ENCODE peak calls at places on chromosomes 13 and 19, in four cellular contexts. R is HCT116, C is fibroblast of pulmonary artery, U is lower leg skin. B is an unnamed sample.
A peak's percentile ranks its signal among the peaks of the same experiment; 100 is the strongest.

GRCh38 chr13:50200988-50201387 is 185.7 kb downstream of the KCNRG start:
- DNase-seq in R (no peak), C (peak; percentile 49), U (no peak), B (no peak)

GRCh38 chr13:60273971-60274370 is 110.2 kb upstream of the DIAPH3 start:
- DNase-seq in R (no peak), C (no peak), U (no peak), B (no peak)

GRCh38 chr19:30095171-30095570 is 153.1 kb downstream of the URI1 start:
- DNase-seq in R (no peak), C (no peak), U (no peak), B (no peak)

GRCh38 chr19:30406220-30406944 is 34.2 kb downstream of the ZNF536 start:
- DNase-seq in R (no peak), C (no peak), U (no peak), B (no peak)

GRCh38 chr19:33535176-33535575 is 13.6 kb upstream of the PEPD start:
- DNase-seq in R (no peak), C (peak; percentile 7), U (no peak), B (peak; percentile 53)

GRCh38 chr13:23715092-23715761 is 145.0 kb downstream of the TNFRSF19 start:
- DNase-seq in R (no peak), C (no peak), U (no peak), B (no peak)

GRCh38 chr13:69474286-69474685 is 633.3 kb upstream of the ATXN8OS start:
- DNase-seq in R (no peak), C (no peak), U (no peak), B (no peak)

GRCh38 chr13:94784066-94784465 is 71.7 kb upstream of the SOX21 start:
- DNase-seq in R (no peak), C (peak; percentile 81), U (no peak), B (peak; percentile 17)

GRCh38 chr19:2495651-2496316 is 19.9 kb downstream of the GADD45B start:
- DNase-seq in R (no peak), C (no peak), U (no peak), B (no peak)

GRCh38 chr13:113297370-113297871 is 382 bp downstream of the LAMP1 start:
- DNase-seq in R (no peak), C (peak; percentile 11), U (no peak), B (peak; percentile 11)

GRCh38 chr13:106484084-106484754 is 51.2 kb downstream of the EFNB2 start:
- DNase-seq in R (no peak), C (no peak), U (no peak), B (peak; percentile 29)

GRCh38 chr13:30138511-30138910 is 168.8 kb downstream of the KATNAL1 start:
- DNase-seq in R (no peak), C (no peak), U (no peak), B (no peak)

GRCh38 chr13:30713133-30713532 is 22.2 kb upstream of the ALOX5AP start:
- DNase-seq in R (no peak), C (peak; percentile 46), U (peak; percentile 34), B (no peak)

GRCh38 chr19:44553478-44554171 is 24.1 kb upstream of the CEACAM20 start:
- DNase-seq in R (no peak), C (peak; percentile 12), U (no peak), B (peak; percentile 4)

GRCh38 chr19:42216653-42217521 is 590 bp downstream of the DEDD2 start:
- DNase-seq in R (no peak), C (peak; percentile 24), U (no peak), B (peak; percentile 11)

DNA sequence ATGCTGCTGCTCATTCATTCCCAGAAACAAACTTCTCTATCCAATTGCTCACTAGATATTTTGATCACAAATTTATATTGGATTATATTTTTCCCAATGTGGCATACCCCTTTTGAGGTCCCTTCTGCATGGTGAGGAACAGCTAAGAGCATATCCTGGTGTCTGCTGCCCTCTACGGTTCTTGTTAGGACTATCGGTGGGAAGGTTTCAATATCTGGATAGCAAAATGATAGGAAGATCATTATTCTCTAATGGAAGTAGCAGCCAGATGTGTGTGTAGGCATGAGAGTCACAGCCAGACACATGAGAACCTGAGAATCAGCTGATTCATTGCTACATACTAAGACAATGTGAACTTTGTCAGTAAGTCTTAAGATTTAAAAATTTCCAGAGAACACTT is 1422.4 kb upstream of the MIR17HG start:
- DNase-seq in R (peak; percentile 10), C (peak; percentile 56), U (no peak), B (peak; percentile 37)
- TF ChIP-seq CTCF in R (peak; percentile 56), C (peak; percentile 62), U (no peak), B (peak; percentile 38)

DNA sequence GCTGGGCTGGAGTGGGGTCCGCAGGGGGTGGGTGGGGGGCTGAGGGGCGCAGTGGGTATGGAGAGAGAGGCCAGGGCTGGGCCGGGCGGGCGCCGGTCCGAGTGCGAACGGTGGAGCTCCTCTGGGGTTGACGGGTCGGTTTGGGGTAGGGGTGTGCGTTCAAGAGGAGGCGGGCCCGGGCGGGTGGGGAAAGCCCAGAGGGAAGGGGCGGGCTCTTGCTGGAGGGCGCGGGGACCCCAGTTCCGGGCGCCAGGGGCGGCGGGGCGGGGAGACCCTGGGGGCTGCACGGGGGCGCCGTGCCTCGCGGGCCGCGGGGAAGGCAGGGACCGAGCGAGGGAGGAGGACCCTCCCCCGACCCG is 8.0 kb upstream of the SHISA7 start:
- DNase-seq in R (no peak), C (no peak), U (no peak), B (no peak)
- H3K4me3 ChIP-seq in R (no peak overlapping the region), C (no peak overlapping the region), U (no peak overlapping the region), B (no peak overlapping the region)

GRCh38 chr19:58518261-58519086 is 1.1 kb downstream of the ZBTB45 start:
- DNase-seq in R (no peak), C (no peak), U (peak; percentile 15), B (no peak)
- TF ChIP-seq CTCF in R (no peak), C (no peak), U (no peak), B (no peak)

DNA sequence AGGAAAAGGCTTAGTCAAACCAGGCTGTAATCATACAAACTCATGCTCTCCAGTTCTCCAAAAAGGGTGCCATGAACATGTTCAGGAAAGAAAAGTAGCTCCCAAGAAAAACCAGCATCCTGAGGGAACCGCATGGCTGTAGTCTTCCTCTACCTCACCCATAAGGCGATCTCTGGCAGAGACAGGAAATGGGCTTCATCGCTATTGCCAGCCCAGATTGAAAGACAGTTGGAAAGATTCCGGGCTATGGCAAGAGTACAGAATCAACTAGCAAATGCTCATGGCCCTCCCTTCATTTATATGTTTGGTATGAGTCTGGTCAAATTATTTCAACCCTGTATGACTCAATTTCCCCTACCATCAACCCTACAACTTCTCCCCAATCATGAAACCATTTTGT is 140.1 kb downstream of the LHFPL6 start:
- DNase-seq in R (no peak), C (no peak), U (no peak), B (no peak)
- H3K4me3 ChIP-seq in R (no peak overlapping the region), C (no peak overlapping the region), U (no peak overlapping the region), B (no peak overlapping the region)

GRCh38 chr13:79340490-79340889 is 65.6 kb downstream of the RBM26 start:
- DNase-seq in R (no peak), C (no peak), U (no peak), B (no peak)
- TF ChIP-seq CTCF in R (no peak), C (no peak), U (no peak), B (no peak)

DNA sequence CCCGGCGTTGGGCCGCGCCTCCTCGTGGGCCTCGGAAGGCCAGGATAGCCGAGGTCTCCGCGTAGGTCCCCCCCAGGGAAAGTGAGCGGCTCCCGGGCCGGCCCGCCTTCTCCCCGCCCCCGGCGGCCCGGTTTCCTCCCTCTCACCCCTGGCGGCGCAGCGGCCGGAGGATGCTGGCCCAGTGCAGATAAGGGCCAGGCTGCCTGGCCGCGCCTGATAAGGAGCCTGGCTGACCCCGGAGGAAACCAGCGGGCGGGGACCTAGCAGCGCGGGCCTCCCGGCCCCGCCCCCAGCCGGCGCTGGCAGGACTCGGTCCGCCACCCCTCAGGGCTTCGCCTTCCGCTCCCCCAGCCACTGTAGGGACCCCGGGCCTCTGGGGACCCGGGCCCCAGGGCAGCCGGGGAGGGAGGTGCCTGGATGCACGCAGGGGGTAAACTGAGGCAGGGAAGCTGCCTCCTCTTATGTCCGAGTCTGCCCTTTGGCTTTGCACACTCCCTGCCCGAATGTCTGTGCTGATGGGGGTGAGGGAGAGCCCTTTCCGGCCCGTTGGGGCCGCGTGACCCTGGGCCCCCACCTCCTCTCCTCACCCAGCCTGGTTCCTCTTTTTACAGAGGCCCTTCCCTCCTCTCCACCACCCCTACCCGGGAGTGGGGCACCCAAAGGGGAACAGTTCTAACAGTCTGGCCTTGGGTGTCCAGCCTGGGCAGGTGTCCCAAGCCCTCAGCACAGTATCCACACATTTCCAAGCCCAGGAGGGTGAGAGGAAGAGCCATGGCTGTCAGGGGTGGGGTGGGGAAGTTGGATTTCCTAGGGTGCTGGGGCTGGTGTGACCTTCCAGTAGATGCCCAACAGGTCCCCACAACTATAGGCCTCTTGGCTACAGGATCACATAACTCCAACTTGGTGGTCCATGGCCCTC is at the start of gene LYL1:
- DNase-seq in R (no peak), C (peak; percentile 65), U (no peak), B (no peak)
- H3K4me3 ChIP-seq in R (peak within 1 kb of the TSS; percentile 45), C (peak within 1 kb of the TSS; percentile 35), U (peak within 1 kb of the TSS; percentile 23), B (peak within 1 kb of the TSS; percentile 6)

DNA sequence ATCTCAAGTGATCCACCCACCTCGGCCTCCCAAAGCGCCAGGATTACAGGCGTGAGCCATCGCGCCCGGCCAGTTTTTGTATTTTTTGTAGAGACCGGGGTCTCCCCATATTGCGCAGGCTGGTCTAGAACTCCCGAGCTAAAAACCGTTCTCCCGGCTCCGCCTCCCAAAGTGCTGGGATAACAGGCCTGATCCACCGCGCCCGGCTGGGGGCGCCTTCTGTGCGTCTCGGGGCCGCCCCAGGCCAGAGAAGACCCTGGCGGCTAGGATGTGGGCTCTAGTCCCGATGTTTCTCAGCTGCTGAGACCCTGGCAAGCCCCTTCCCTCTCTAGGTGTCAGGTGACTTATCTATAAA is 3.6 kb downstream of the ARHGAP45 start:
- DNase-seq in R (no peak), C (no peak), U (no peak), B (no peak)
- TF ChIP-seq CTCF in R (no peak), C (peak; percentile 14), U (no peak), B (no peak)